ENCODE peak calls at places on chromosomes 16 and 17, in nine cellular contexts. U is CD8-positive, alpha-beta memory T cell; X is AG08396; K is stimulated activated CD4-positive, alpha-beta T cell treated with anti-CD3 and anti-CD28 coated beads, Interleukin-15, amount 100 ng/mL, for 1 hour; J is EH; O is activated naive CD8-positive, alpha-beta T cell treated with anti-CD3 and anti-CD28 coated beads, Interleukin-2, amount 50 U/mL, for 24 hours; V is amniotic stem cell; F is iris pigment epithelial cell; I is stimulated activated CD8-positive, alpha-beta memory T cell treated with anti-CD3 and anti-CD28 coated beads, Interleukin-4, amount 100 ng/mL, for 1 hour. T is an unnamed sample.
A peak's percentile ranks its signal among the peaks of the same experiment; 100 is the strongest.

GRCh38 chr16:25018972-25019617 is 3.9 kb upstream of the ARHGAP17 start:
- DNase-seq in F (no peak), J (no peak), U (no peak), O (no peak), X (no peak), V (no peak), K (no peak), I (no peak), T (no peak)

GRCh38 chr16:83138512-83138911 is 511.7 kb downstream of the CDH13 start:
- DNase-seq in O (no peak), I (no peak), F (no peak), J (no peak), V (no peak), K (no peak), U (no peak), X (no peak), T (no peak)

GRCh38 chr17:17387461-17388362 is 84.5 kb downstream of the NT5M start:
- DNase-seq in F (no peak), X (no peak), K (no peak), O (no peak), U (no peak), J (no peak), I (no peak), V (no peak), T (no peak)

GRCh38 chr16:28883221-28883996 is 5.1 kb downstream of the ATP2A1 start:
- DNase-seq in J (no peak), V (no peak), O (no peak), F (no peak), I (no peak), X (no peak), K (no peak), U (no peak), T (no peak)

GRCh38 chr16:81729451-81729850 is 49.6 kb upstream of the PLCG2 start:
- DNase-seq in V (no peak), K (no peak), J (no peak), F (no peak), X (no peak), I (no peak), U (no peak), O (no peak), T (no peak)

GRCh38 chr17:48051278-48051677 is 3.1 kb downstream of the NFE2L1 start:
- DNase-seq in U (no peak), V (no peak), O (no peak), I (no peak), X (no peak), J (no peak), K (no peak), F (no peak), T (no peak)

GRCh38 chr17:80666867-80667266 is 122.2 kb downstream of the RPTOR start:
- DNase-seq in X (no peak), U (no peak), F (no peak), K (no peak), J (no peak), V (no peak), O (no peak), I (no peak), T (no peak)

GRCh38 chr17:28645576-28645939 is 600 bp upstream of the BLTP2 start:
- DNase-seq in V (no peak), X (no peak), J (no peak), U (no peak), K (no peak), F (no peak), I (no peak), O (no peak), T (no peak)

GRCh38 chr16:74472010-74472409 is 50.7 kb upstream of the CLEC18B start:
- DNase-seq in F (no peak), J (no peak), O (no peak), K (no peak), I (no peak), U (no peak), X (no peak), V (no peak), T (no peak)

GRCh38 chr17:67992541-67993152 is 3.6 kb downstream of the C17orf58 start:
- DNase-seq in X (no peak), O (peak; percentile 18), V (no peak), J (no peak), F (peak; percentile 53), U (no peak), K (no peak), I (no peak), T (no peak)

GRCh38 chr16:87416826-87417471 is 24.8 kb downstream of the MAP1LC3B start:
- DNase-seq in I (no peak), K (no peak), U (peak; percentile 32), F (peak; percentile 67), O (peak; percentile 34), J (peak; percentile 68), V (peak; percentile 64), X (peak; percentile 76), T (no peak)

GRCh38 chr17:75124041-75124818 is 7.3 kb downstream of the NT5C start:
- DNase-seq in X (no peak), V (no peak), I (peak; percentile 33), K (peak; percentile 40), O (peak; percentile 60), F (peak; percentile 67), J (peak; percentile 21), U (no peak), T (no peak)

GRCh38 chr16:85381738-85382592 is 231.2 kb upstream of the GSE1 start:
- DNase-seq in J (no peak), I (no peak), F (peak; percentile 27), X (no peak), O (no peak), K (no peak), V (no peak), U (no peak), T (no peak)

GRCh38 chr17:78558181-78558850 is 18.9 kb downstream of the DNAH17 start:
- DNase-seq in K (no peak), J (no peak), O (no peak), V (no peak), X (peak; percentile 59), F (peak; percentile 5), U (no peak), I (no peak), T (no peak)

GRCh38 chr17:45791935-45792334 is 7.8 kb downstream of the CRHR1 start:
- DNase-seq in V (no peak), I (no peak), U (no peak), J (no peak), X (no peak), F (no peak), O (no peak), K (no peak), T (no peak)

GRCh38 chr16:25124503-25124902 is 13.0 kb downstream of the LCMT1 start:
- DNase-seq in V (no peak), U (no peak), X (no peak), J (no peak), I (no peak), O (no peak), K (no peak), F (no peak), T (no peak)

GRCh38 chr17:16419929-16420271 is 4.5 kb downstream of the TRPV2 start:
- DNase-seq in U (no peak), O (peak; percentile 69), J (peak; percentile 88), I (no peak), F (peak; percentile 92), V (no peak), K (no peak), X (peak; percentile 71), T (peak; percentile 41)

GRCh38 chr17:78125138-78125913 is 3.2 kb downstream of the TMC6 start:
- DNase-seq in X (no peak), O (peak; percentile 44), V (no peak), I (no peak), U (peak; percentile 62), F (no peak), J (no peak), K (no peak), T (no peak)

GRCh38 chr16:73125860-73126259 is 77.9 kb upstream of the ZFHX3 start:
- DNase-seq in F (peak; percentile 89), V (no peak), O (no peak), K (no peak), U (no peak), I (no peak), X (peak; percentile 58), J (peak; percentile 82), T (no peak)

GRCh38 chr17:21029515-21029914 is 13.3 kb downstream of the USP22 start:
- DNase-seq in F (no peak), I (no peak), X (no peak), K (no peak), U (no peak), V (no peak), O (no peak), J (no peak), T (no peak)

GRCh38 chr17:78258323-78259229 is 27.1 kb downstream of the TMEM235 start:
- DNase-seq in O (peak; percentile 69), F (peak; percentile 77), V (no peak), I (peak; percentile 35), U (peak; percentile 75), X (no peak), J (peak; percentile 12), K (peak; percentile 51), T (no peak)

GRCh38 chr16:85157813-85158701 is 45.8 kb upstream of the CIBAR2 start:
- DNase-seq in X (no peak), F (no peak), O (peak; percentile 37), K (no peak), U (peak; percentile 49), I (peak; percentile 5), V (no peak), J (peak; percentile 62), T (no peak)

GRCh38 chr16:89035013-89035697 is 58.1 kb upstream of the CBFA2T3 start:
- DNase-seq in V (no peak), I (no peak), J (no peak), F (no peak), U (no peak), O (no peak), X (no peak), K (no peak), T (no peak)

GRCh38 chr17:72373910-72374741 is 253.3 kb downstream of the SOX9 start:
- DNase-seq in X (no peak), I (no peak), K (no peak), J (peak; percentile 34), O (no peak), F (peak; percentile 39), U (no peak), V (no peak), T (peak; percentile 57)

GRCh38 chr17:82876149-82876548 is 36.3 kb upstream of the ZNF750 start:
- DNase-seq in K (no peak), V (no peak), I (no peak), F (peak; percentile 64), O (no peak), J (no peak), U (no peak), X (no peak), T (no peak)

GRCh38 chr17:45235071-45236001 is 13.7 kb downstream of the FMNL1 start:
- DNase-seq in J (peak; percentile 76), O (peak; percentile 84), U (peak; percentile 76), V (peak; percentile 42), I (peak; percentile 74), F (peak; percentile 71), K (peak; percentile 70), X (peak; percentile 80), T (peak; percentile 32)

T was measured in brain pericyte.